ENCODE peak calls at places on chromosomes 1 and 21, in four cellular contexts. K, B, R and T are unnamed samples.

GRCh38 chr1:24289937-24290595 is 29.1 kb upstream of the GRHL3 start:
- DNase-seq in K (peak), B (peak), R (peak), T (no peak)

GRCh38 chr1:226511296-226511695 is 37.3 kb upstream of the STUM start:
- DNase-seq in K (no peak), B (no peak), R (no peak), T (no peak)

GRCh38 chr1:89260575-89261275 is 11.9 kb downstream of the GBP5 start:
- DNase-seq in K (no peak), B (no peak), R (no peak), T (no peak)

GRCh38 chr1:185813401-185813979 is 79.3 kb downstream of the HMCN1 start:
- DNase-seq in K (no peak), B (no peak), R (peak), T (no peak)

GRCh38 chr1:47725000-47725731 is 272.0 kb downstream of the TRABD2B start:
- DNase-seq in K (no peak), B (no peak), R (no peak), T (no peak)

GRCh38 chr1:35577071-35577998 is 4.2 kb downstream of the TFAP2E start:
- DNase-seq in K (no peak), B (no peak), R (no peak), T (no peak)

GRCh38 chr1:231159202-231159962 is 2.5 kb upstream of the TRIM67 start:
- DNase-seq in K (no peak), B (no peak), R (no peak), T (no peak)

GRCh38 chr21:14284439-14284838 is 68.5 kb downstream of the RBM11 start:
- DNase-seq in K (no peak), B (no peak), R (no peak), T (no peak)

GRCh38 chr21:19353271-19353670 is 949.7 kb upstream of the TMPRSS15 start:
- DNase-seq in K (no peak), B (no peak), R (no peak), T (no peak)

GRCh38 chr1:94805912-94806311 is 14.2 kb upstream of the SLC44A3 start:
- DNase-seq in K (peak), B (no peak), R (peak), T (no peak)

GRCh38 chr1:196029410-196029809 is 578.8 kb downstream of the KCNT2 start:
- DNase-seq in K (no peak), B (no peak), R (no peak), T (no peak)

GRCh38 chr1:69485616-69486015 is 82.1 kb upstream of the LRRC7 start:
- DNase-seq in K (no peak), B (no peak), R (no peak), T (no peak)

GRCh38 chr1:15523922-15524282 is at the start of gene CASP9:
- DNase-seq in K (no peak), B (no peak), R (no peak), T (no peak)

GRCh38 chr1:226060976-226061792 is 1.3 kb upstream of the H3-3A start:
- DNase-seq in K (no peak), B (no peak), R (peak), T (peak)

GRCh38 chr1:228285661-228286504 is 78.0 kb downstream of the OBSCN start:
- DNase-seq in K (peak), B (no peak), R (no peak), T (no peak)

GRCh38 chr1:78839704-78840277 is 166.7 kb downstream of the ADGRL4 start:
- DNase-seq in K (no peak), B (no peak), R (peak), T (no peak)

GRCh38 chr1:21857142-21857839 is 45.2 kb downstream of the LDLRAD2 start:
- DNase-seq in K (no peak), B (no peak), R (peak), T (no peak)

GRCh38 chr21:16533692-16534407 is 804.1 kb downstream of the USP25 start:
- DNase-seq in K (no peak), B (no peak), R (no peak), T (no peak)

GRCh38 chr1:240151126-240151735 is 59.5 kb downstream of the FMN2 start:
- DNase-seq in K (no peak), B (no peak), R (no peak), T (no peak)

GRCh38 chr1:45395051-45395450 is 54.8 kb upstream of the MUTYH start:
- DNase-seq in K (no peak), B (no peak), R (no peak), T (no peak)

DNA sequence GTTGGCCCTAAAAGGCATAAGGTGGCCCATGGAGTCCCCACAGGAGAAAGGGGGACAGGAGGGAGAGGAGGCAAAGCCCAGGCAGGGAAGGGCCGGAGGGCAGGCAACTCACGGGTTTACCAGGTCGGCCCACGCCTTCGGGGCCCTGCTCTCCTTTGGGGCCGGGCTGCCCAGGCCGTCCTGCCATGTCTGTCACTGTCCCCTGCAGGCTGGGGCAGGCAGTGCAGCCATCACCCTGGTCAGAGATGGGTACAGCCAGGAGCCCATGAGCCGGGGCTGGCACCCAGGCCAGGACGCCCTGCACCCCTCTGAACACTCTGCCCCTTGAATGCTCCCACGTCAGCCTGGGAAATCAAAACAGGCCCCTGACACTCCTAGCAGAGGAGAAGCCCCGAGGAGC is 19.8 kb downstream of the COL16A1 start:
- DNase-seq in K (no peak), B (no peak), R (no peak), T (no peak)
- TF ChIP-seq CTCF in K (no peak), B (no peak), R (peak), T (peak)

DNA sequence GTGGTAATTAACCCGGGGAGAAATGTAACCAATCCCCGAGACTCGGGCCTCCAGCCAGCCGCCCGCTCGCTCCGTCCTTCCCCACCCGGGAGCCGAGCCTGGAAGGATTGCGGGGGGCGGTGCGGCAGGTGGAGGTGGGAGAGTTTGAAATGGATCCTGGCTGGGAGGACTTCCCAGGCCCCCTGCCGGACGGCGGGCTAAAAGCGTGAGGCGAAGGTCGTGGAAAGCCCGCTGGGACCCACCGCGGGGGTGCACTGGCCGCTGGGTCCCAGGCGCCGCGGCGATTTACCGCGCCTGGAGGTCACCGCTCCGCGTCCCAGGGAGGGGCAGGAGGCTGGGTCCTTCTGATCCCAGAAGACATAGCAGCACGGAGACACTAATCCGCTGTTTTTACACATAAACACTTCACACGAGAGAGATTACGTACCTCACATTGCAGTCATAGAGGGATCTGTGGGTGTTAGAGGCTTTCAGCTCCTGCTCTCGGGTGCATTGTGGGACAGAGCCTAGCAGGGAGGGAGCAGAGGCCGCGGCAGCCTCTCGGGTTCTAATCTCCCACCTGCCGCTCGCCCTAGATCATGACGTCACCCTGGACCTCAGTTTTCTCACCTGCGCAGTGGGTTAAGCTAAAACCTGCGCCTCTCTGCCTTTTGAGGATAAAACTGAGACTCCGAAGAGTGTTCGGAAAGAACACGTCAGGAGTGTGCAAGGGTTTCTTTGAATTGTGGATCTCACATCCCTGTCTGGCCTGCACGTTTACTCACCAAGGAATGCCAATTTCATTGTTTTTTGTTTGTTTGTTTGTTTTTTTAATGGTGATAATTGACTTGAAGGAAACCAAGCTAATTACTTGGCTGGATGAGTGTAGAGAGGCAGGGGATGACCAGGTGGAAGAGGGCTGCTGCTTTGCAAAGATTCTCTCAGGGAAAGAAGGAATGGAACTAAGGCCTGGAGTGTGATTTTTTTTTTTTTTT is 17.1 kb upstream of the TMEM9 start:
- DNase-seq in K (peak), B (no peak), R (peak), T (peak)
- TF ChIP-seq CTCF in K (no peak), B (no peak), R (peak), T (peak)

DNA sequence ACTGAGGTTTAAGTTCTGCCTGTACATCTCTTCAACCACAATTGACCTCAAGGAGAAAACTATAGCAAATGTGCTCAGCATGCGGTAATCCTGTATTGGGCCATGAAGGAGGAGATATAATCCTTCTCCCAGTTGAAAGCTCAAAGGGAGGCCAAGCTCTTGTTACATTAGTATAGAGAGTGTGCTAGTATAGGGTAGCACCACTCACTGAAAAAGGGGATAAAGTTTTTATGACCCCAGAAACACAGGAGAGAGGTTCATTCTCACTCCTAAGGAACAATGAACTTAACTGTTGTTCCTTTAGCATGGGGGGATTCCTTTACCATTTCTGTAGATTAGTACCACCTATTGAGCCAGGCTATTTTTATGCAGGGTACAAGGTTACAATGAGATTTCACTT is 267.7 kb downstream of the LRRIQ3 start:
- DNase-seq in K (no peak), B (no peak), R (no peak), T (no peak)
- TF ChIP-seq CTCF in K (no peak), B (no peak), R (no peak), T (no peak)

GRCh38 chr1:153312569-153313186 is at the start of gene PGLYRP3:
- DNase-seq in K (no peak), B (no peak), R (no peak), T (no peak)
- TF ChIP-seq CTCF in K (no peak), B (no peak), R (no peak), T (no peak)

GRCh38 chr1:203751051-203751450 is 13.9 kb upstream of the LAX1 start:
- DNase-seq in K (no peak), B (no peak), R (peak), T (no peak)
- TF ChIP-seq CTCF in K (no peak), B (no peak), R (no peak), T (no peak)

GRCh38 chr1:218742478-218743260 is 397.5 kb downstream of the TGFB2 start:
- DNase-seq in K (no peak), B (no peak), R (peak), T (no peak)

GRCh38 chr1:218748071-218748470 is 402.9 kb downstream of the TGFB2 start:
- DNase-seq in K (no peak), B (no peak), R (peak), T (no peak)

GRCh38 chr1:218739426-218739825 is 394.3 kb downstream of the TGFB2 start:
- DNase-seq in K (peak), B (no peak), R (peak), T (no peak)

GRCh38 chr1:218741852-218742251 is 396.7 kb downstream of the TGFB2 start:
- DNase-seq in K (no peak), B (no peak), R (no peak), T (no peak)

GRCh38 chr1:218743861-218744505 is 398.8 kb downstream of the TGFB2 start:
- DNase-seq in K (no peak), B (no peak), R (no peak), T (no peak)
- TF ChIP-seq CTCF in K (no peak), B (no peak), R (no peak), T (no peak)